ENCODE peak calls at places on chromosomes 7 and 10, in seven cellular contexts. Q, S, N, R, U, D and L are unnamed samples.

GRCh38 chr10:71719042-71719441 is 536 bp downstream of the C10orf105 start:
- DNase-seq in Q (no peak), S (no peak), N (no peak), R (peak), U (no peak), D (no peak), L (no peak)

GRCh38 chr7:333399-333776 is 43.4 kb downstream of the FOXL3 start:
- DNase-seq in Q (no peak), S (peak), N (peak), R (no peak), U (no peak), D (no peak), L (no peak)

GRCh38 chr7:3083350-3083749 is 39.7 kb upstream of the CARD11 start:
- DNase-seq in Q (no peak), S (no peak), N (no peak), R (no peak), U (no peak), D (no peak), L (no peak)

GRCh38 chr7:4108951-4109350 is 573.1 kb upstream of the FOXK1 start:
- DNase-seq in Q (no peak), S (no peak), N (no peak), R (peak), U (no peak), D (no peak), L (no peak)

GRCh38 chr10:34850036-34850435 is 34.9 kb upstream of the PARD3 start:
- DNase-seq in Q (no peak), S (no peak), N (no peak), R (no peak), U (no peak), D (no peak), L (no peak)

GRCh38 chr7:2554654-2555053 is 670 bp downstream of the BRAT1 start:
- DNase-seq in Q (no peak), S (peak), N (no peak), R (peak), U (no peak), D (no peak), L (no peak)

GRCh38 chr7:22697897-22698645 is 28.9 kb upstream of the IL6 start:
- DNase-seq in Q (no peak), S (no peak), N (no peak), R (no peak), U (peak), D (no peak), L (no peak)

GRCh38 chr7:95549818-95550529 is 46.3 kb downstream of the PDK4 start:
- DNase-seq in Q (peak), S (peak), N (peak), R (no peak), U (no peak), D (peak), L (peak)

GRCh38 chr7:87003872-87004798 is 55.3 kb downstream of the ELAPOR2 start:
- DNase-seq in Q (no peak), S (no peak), N (no peak), R (no peak), U (no peak), D (no peak), L (no peak)

GRCh38 chr7:71637578-71637977 is 505.6 kb downstream of the GALNT17 start:
- DNase-seq in Q (no peak), S (no peak), N (no peak), R (no peak), U (no peak), D (no peak), L (peak)

GRCh38 chr10:34102917-34103506 is 712.1 kb downstream of the PARD3 start:
- DNase-seq in Q (no peak), S (no peak), N (no peak), R (no peak), U (no peak), D (no peak), L (no peak)

DNA sequence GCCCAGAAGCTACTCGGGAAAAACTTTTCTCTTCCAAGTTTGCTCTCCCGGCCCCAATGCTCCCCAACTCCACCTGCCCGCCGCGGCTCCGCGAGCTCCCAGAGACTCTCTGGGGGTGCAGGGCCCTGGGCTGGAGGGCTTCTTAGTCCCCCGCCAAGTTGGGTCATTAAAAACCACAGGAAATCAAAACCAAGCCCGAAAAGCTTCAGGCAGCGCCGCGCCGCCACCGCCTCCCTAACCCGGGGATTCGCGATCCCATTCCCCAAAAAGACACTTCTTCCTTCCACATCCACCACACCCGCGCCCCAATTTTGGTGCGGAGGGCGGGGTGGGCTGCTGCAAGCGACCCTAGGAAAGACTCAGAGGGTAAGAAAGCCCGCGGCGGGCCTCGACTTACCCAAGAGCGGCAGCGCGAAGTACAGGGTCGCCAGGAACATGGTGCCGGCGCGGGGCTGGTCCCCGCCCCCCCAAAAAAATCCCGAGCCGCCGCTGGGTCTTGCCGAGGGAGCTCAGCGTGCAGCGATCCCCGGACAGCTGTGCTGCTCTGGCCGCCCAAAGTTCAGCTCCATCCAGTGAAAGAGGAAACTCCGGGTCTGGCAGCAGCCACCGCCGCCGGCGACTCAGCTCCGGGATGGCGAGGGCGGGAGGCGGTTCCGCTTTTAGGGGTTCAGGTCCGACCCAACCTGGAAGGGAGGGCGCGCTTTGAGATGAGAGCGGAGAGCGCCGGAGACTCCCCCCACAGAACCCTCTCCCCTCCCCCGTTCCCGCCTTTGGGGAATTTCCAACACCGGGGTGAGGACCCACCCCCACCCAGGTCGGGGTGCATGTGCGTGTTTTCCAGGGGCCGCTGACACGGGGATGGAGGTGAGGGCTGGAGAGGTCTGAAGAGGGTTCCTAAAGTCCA is 1.2 kb downstream of the GFRA1 start:
- DNase-seq in Q (no peak), S (peak), N (peak), R (no peak), U (no peak), D (no peak), L (no peak)
- TF ChIP-seq POLR2A in Q (no peak), S (no peak), N (no peak), R (no peak), U (no peak), D (no peak), L (no peak)

GRCh38 chr10:124878457-124878739 is 63.5 kb upstream of the ZRANB1 start:
- DNase-seq in Q (no peak), S (no peak), N (no peak), R (no peak), U (no peak), D (no peak), L (no peak)

GRCh38 chr10:124879136-124879535 is 62.8 kb upstream of the ZRANB1 start:
- DNase-seq in Q (no peak), S (no peak), N (no peak), R (no peak), U (no peak), D (no peak), L (no peak)

GRCh38 chr10:124872681-124873080 is 69.2 kb upstream of the ZRANB1 start:
- DNase-seq in Q (no peak), S (no peak), N (no peak), R (no peak), U (no peak), D (no peak), L (no peak)

GRCh38 chr10:124870854-124871425 is 69.3 kb downstream of the ABRAXAS2 start:
- DNase-seq in Q (no peak), S (no peak), N (no peak), R (peak), U (no peak), D (no peak), L (no peak)

DNA sequence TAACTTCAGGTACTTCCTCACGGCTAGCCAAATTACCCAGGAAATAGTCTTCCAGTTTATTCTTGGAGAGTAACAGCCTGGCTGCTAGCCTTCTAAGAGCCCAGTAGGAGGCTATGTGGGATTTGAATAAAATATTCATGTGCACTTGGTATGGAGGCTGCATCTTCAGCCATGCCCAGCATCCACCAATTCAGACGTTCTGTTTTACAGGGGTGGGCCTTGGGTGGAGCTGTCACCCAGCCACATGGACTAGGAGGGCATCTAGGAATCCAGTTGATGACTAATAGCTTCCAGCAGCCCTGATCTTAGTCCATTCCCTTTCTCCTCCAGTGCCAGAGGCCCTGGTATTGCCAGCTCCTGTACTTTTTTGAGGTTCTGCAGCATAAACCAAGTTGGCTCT is 66.3 kb upstream of the ZRANB1 start:
- DNase-seq in Q (no peak), S (no peak), N (no peak), R (no peak), U (no peak), D (peak), L (no peak)
- TF ChIP-seq CTCF in Q (no peak), S (no peak), N (no peak), R (no peak), U (no peak), D (peak), L (no peak)

DNA sequence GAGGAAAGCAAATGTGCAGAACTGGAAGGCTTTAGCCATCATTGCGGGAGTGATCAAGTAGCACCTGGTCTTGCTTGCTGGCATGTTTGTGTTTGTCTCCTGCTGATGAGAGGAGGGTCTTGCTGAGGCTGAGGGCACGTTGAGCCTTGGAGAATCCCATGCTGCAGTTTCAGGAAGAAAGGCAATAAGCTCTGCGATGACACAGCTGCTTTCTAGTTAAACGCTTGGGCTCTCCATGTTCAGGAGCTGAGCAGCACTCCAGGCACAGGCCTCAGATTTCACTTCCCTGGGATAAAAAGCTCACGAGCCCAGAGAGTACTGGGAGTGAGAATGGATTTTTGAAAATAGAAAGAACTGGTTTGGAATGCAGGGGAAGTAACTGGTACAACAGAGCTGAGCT is 100.8 kb downstream of the LRRC18 start:
- DNase-seq in Q (no peak), S (no peak), N (no peak), R (no peak), U (no peak), D (no peak), L (no peak)
- TF ChIP-seq POLR2A in Q (no peak), S (no peak), N (no peak), R (no peak), U (no peak), D (no peak), L (no peak)

GRCh38 chr7:49166441-49166840 is 242.1 kb downstream of the CDC14C start:
- DNase-seq in Q (no peak), S (no peak), N (no peak), R (no peak), U (no peak), D (no peak), L (no peak)
- TF ChIP-seq CTCF in Q (no peak), S (no peak), N (no peak), R (no peak), U (peak), D (no peak), L (no peak)

GRCh38 chr10:934746-935406 is 3.4 kb upstream of the LARP4B start:
- DNase-seq in Q (no peak), S (no peak), N (no peak), R (no peak), U (no peak), D (no peak), L (peak)

GRCh38 chr10:932589-932988 is 1.1 kb upstream of the LARP4B start:
- DNase-seq in Q (peak), S (peak), N (no peak), R (peak), U (no peak), D (no peak), L (no peak)

GRCh38 chr10:929965-930364 is 1.5 kb downstream of the LARP4B start:
- DNase-seq in Q (no peak), S (no peak), N (no peak), R (no peak), U (no peak), D (no peak), L (no peak)

GRCh38 chr10:930415-931325 is 835 bp downstream of the LARP4B start:
- DNase-seq in Q (peak), S (peak), N (peak), R (peak), U (no peak), D (no peak), L (peak)

DNA sequence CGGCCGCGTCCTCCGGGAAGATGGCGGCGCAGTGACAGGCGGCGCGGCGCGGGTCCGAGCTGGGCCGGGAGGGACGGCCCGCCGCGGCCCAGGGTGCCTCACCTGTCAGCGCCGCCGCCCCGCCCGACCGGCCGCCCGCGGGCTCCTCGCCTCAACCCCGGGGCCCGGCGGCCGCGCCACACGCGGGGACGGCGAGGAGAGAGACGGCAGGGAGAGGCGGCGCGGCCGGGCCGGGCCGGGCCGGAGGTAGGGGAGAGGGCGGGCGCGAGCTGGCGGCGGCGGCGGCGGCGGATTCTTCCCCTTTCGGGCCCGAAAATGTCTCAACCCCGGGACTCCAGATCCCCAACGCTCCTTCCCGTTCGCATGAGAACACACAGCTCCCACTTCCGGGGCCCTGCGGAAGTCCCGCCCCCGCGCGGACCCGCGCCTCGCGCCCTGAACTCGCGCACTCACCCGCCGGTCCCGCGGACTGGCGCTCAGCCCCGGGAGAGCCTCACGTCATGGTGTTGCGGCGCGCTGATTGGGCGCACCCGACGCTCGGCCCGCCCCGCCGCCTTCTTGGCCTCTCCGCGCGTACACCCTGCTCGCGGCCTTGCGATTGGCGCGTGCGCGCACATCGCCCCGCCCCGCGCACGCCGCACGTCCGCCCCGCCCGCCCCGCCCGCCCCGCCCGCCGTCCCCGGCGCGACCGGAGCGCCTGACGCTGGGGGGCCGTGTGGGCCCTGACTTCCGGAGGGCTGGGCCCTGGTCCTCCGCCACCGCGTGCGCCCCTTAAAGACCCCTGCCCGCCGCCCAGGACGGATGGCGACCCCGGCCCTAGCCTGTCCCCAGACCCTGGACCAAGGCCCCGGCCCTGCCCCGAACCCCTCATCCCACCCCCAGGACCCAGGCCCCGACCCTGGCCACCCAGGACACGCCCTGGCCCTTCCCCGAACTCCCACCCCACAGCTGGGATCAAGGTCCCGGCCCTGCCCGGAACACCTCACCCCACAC is at the start of gene LARP4B:
- DNase-seq in Q (peak), S (peak), N (peak), R (peak), U (peak), D (peak), L (peak)
- TF ChIP-seq POLR2A in Q (peak), S (peak), N (peak), R (peak), U (peak), D (peak), L (no peak)

GRCh38 chr10:79067241-79068202 is 1.2 kb upstream of the ZMIZ1 start:
- DNase-seq in Q (peak), S (peak), N (peak), R (peak), U (no peak), D (peak), L (peak)

GRCh38 chr10:79069325-79070090 is 742 bp downstream of the ZMIZ1 start:
- DNase-seq in Q (peak), S (peak), N (peak), R (peak), U (no peak), D (no peak), L (peak)

GRCh38 chr10:79068562-79069324 is at the start of gene ZMIZ1:
- DNase-seq in Q (peak), S (peak), N (peak), R (peak), U (no peak), D (peak), L (peak)

GRCh38 chr10:79066460-79067240 is 2.1 kb upstream of the ZMIZ1 start:
- DNase-seq in Q (peak), S (peak), N (peak), R (no peak), U (no peak), D (no peak), L (no peak)

DNA sequence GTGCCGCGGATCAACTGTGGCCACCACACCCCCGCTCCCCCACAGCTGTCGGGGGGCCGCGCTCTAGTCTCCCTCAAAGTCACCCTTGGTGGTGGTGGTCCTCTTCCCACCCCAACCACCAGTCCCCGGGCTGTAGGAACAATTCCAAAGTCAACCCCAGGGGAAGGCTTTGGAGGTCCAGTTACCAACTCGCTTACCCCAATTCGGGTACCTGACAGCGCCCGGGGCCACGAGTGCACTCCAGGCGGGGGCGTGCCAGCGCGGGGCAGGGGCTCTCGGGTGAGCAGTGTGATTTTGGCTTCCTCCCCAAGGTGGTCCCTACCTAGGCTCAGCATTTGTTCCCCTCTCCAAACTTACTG is 584 bp upstream of the ZMIZ1 start:
- DNase-seq in Q (no peak), S (no peak), N (peak), R (peak), U (no peak), D (no peak), L (no peak)
- TF ChIP-seq CTCF in Q (no peak), S (no peak), N (no peak), R (no peak), U (peak), D (no peak), L (no peak)

DNA sequence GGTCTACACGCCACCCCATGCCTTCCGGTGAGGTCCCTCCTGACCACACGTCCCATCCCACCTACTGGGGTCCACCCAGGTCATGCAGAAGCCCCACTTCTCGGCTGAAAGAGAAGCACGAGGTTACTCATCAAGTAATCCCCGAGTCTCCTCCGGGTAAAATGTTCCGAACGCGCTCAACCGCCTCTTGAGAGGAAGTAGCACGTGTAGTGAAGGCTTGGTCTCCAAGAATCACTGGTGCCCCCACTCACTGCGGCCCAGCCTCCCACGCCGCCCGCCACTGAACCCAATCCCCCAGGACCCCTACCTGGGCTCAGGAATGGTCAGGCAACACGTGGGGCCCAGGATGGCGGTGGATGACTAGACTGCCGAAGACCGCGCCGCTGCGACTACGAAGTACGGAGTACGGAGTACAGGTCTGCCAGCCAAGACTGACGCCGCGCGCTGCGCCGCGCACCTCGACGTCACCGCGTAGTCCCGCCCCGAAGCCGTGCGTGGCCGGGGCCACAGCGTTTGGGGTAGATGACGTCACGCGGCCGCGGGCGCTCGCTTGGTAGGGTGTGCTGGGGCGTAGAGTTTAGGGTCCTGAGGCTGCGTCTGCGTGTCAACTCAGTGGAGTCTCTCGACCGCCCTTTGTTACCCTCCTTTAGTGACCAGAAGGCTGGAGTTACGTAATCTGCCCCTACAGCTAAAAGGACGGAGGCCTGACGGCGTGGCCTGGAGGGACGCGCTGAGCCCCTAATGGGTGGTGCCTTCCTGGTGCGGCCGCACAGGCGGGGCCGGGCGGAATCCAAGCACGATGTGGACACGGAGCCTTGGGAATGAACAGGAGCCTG is 7.6 kb upstream of the MYO1G start:
- DNase-seq in Q (peak), S (peak), N (peak), R (peak), U (peak), D (peak), L (peak)
- TF ChIP-seq POLR2A in Q (peak), S (peak), N (peak), R (peak), U (peak), D (peak), L (peak)